ENCODE peak calls at places on chromosomes 2 and 18, in nine cellular contexts. H is body of pancreas, U is pancreas, R is SJSA1, B is lower lobe of right lung, Z is neural progenitor cell, N is IMR-90, W is thyroid gland, Q is brain microvascular endothelial cell. E is an unnamed sample.

GRCh38 chr2:52034706-52035105 is 1002.8 kb upstream of the NRXN1 start:
- DNase-seq in Q (no peak), Z (no peak), H (no peak), U (no peak), N (no peak), W (no peak), B (no peak), R (no peak), E (peak; percentile 11)

GRCh38 chr2:139123795-139124194 is 343.6 kb upstream of the NXPH2 start:
- DNase-seq in N (no peak), Z (no peak), H (no peak), R (no peak), Q (no peak), U (no peak), W (no peak), B (no peak), E (no peak)

GRCh38 chr2:72128843-72129227 is 18.8 kb downstream of the CYP26B1 start:
- DNase-seq in H (peak; percentile 1), U (no peak), R (no peak), N (no peak), Q (no peak), Z (no peak), W (no peak), B (no peak), E (peak; percentile 60)

GRCh38 chr2:110869472-110870446 is 137.4 kb downstream of the ACOXL start:
- DNase-seq in W (peak; percentile 36), U (peak; percentile 15), B (no peak), Z (no peak), Q (peak; percentile 4), N (peak; percentile 18), R (peak; percentile 5), H (no peak), E (no peak)

GRCh38 chr2:203623104-203623503 is 83.3 kb upstream of the CD28 start:
- DNase-seq in Q (peak; percentile 90), U (no peak), W (no peak), B (no peak), Z (peak; percentile 17), R (no peak), N (peak; percentile 98), H (no peak), E (no peak)

GRCh38 chr18:28045880-28046279 is 131.1 kb downstream of the CDH2 start:
- DNase-seq in U (no peak), W (no peak), N (peak; percentile 36), H (no peak), Z (no peak), Q (no peak), B (no peak), R (no peak), E (no peak)

GRCh38 chr2:148926291-148926961 is 51.4 kb downstream of the KIF5C start:
- DNase-seq in W (peak; percentile 56), U (peak; percentile 34), B (peak; percentile 58), R (peak; percentile 31), Z (peak; percentile 52), N (peak; percentile 12), Q (no peak), H (peak; percentile 31), E (peak; percentile 79)

GRCh38 chr2:168152902-168153301 is 94.5 kb downstream of the STK39 start:
- DNase-seq in U (no peak), W (no peak), N (peak; percentile 10), Q (no peak), Z (no peak), R (no peak), B (no peak), H (no peak), E (no peak)

GRCh38 chr2:157898591-157898996 is 22.5 kb upstream of the ACVR1 start:
- DNase-seq in B (no peak), H (peak; percentile 37), Q (peak; percentile 89), N (peak; percentile 95), W (no peak), U (peak; percentile 69), Z (no peak), R (peak; percentile 68), E (no peak)

GRCh38 chr2:158464426-158465281 is 7.9 kb downstream of the PKP4 start:
- DNase-seq in W (no peak), U (no peak), R (no peak), N (peak; percentile 16), Q (no peak), Z (peak; percentile 30), H (no peak), B (no peak), E (peak; percentile 23)

GRCh38 chr2:74497777-74498499 is 1.5 kb downstream of the LBX2 start:
- DNase-seq in R (no peak), U (no peak), N (no peak), W (peak; percentile 46), Q (no peak), Z (peak; percentile 57), B (peak; percentile 59), H (no peak), E (peak; percentile 84)

GRCh38 chr2:39981877-39982276 is 202.8 kb upstream of the THUMPD2 start:
- DNase-seq in W (no peak), N (no peak), Q (no peak), R (no peak), Z (no peak), B (no peak), H (no peak), U (no peak), E (no peak)

GRCh38 chr2:239440511-239440959 is 39.7 kb upstream of the HDAC4 start:
- DNase-seq in U (no peak), B (no peak), Q (no peak), W (no peak), N (no peak), R (no peak), Z (peak; percentile 94), H (no peak), E (peak; percentile 86)

GRCh38 chr2:38527338-38528007 is 75.3 kb downstream of the HNRNPLL start:
- DNase-seq in U (no peak), Q (no peak), H (no peak), N (no peak), Z (no peak), B (no peak), R (no peak), W (no peak), E (no peak)

GRCh38 chr18:2656237-2657042 is 914 bp downstream of the SMCHD1 start:
- DNase-seq in Z (peak; percentile 59), H (peak; percentile 56), B (peak; percentile 79), R (no peak), U (peak; percentile 58), W (peak; percentile 52), Q (no peak), N (peak; percentile 31), E (peak; percentile 71)

GRCh38 chr2:231663458-231664290 is 44.7 kb upstream of the PTMA start:
- DNase-seq in H (no peak), Q (no peak), W (no peak), B (no peak), U (peak; percentile 25), Z (peak; percentile 1), R (no peak), N (no peak), E (peak; percentile 58)

GRCh38 chr18:45617284-45617683 is 2.0 kb downstream of the SLC14A2 start:
- DNase-seq in Q (peak; percentile 72), H (peak; percentile 18), Z (no peak), W (peak; percentile 81), N (peak; percentile 81), B (peak; percentile 55), U (peak; percentile 18), R (peak; percentile 35), E (no peak)

GRCh38 chr18:21452808-21453511 is 147.5 kb downstream of the ESCO1 start:
- DNase-seq in W (no peak), R (no peak), U (no peak), B (no peak), Z (no peak), Q (no peak), N (no peak), H (no peak), E (no peak)

DNA sequence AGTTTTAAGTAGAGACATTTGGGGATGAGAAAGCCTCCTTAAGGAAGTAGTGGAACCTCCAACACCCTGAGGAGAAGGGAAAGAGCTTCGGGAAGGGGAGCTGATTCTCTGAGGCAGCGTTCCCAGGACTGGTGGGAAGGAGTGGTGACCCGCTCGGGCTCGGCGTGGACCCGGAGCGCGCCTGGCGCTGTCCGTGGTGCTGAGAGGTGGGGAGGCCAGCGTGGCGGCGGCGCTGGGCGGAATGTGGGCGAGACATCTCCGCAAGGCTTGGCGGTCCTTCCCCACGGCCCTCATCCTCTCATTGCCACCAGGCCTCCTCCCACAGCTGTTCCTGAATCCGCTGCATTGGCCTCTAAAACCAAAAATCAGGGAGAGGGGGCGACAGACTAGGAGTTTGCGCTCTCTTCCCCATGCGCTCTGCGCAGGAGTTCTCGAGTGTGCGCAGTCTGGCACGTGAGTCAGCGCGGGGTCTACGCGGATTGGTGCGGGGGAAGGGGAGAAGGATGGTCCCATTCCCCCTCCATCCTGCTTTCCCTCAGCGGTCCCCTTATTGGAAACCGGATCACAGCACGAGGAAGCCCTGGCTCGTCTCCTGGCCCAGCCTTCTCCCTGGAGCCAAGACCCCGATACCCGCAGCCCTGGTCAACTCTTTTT is 857 bp downstream of the RESP18 start:
- DNase-seq in H (peak; percentile 22), N (peak; percentile 21), Q (peak; percentile 18), B (no peak), W (peak; percentile 14), U (peak; percentile 19), R (no peak), Z (peak; percentile 84), E (peak; percentile 87)
- H3K27me3 ChIP-seq in H (no peaks in the 10 kb centered on the region), N (peaks cover 63% of the 10 kb centered on the region), Q (peaks cover 34% of the 10 kb centered on the region), B (peaks cover 54% of the 10 kb centered on the region), W (peaks cover 10% of the 10 kb centered on the region), U (no peaks in the 10 kb centered on the region), R (peaks cover 26% of the 10 kb centered on the region), Z (peaks cover 99% of the 10 kb centered on the region), E (peaks cover 53% of the 10 kb centered on the region)

GRCh38 chr2:235495373-235496238 is 1.8 kb downstream of the AGAP1 start:
- DNase-seq in H (peak; percentile 26), R (no peak), U (peak; percentile 26), N (no peak), Z (peak; percentile 51), Q (no peak), W (peak; percentile 41), B (no peak), E (no peak)
- H3K4me3 ChIP-seq in H (no peak overlapping the region), R (peak overlapping the region; percentile 98), U (peak overlapping the region; percentile 64), N (peak overlapping the region; percentile 99), Z (peak overlapping the region; percentile 92), Q (peak overlapping the region; percentile 61), W (peak overlapping the region; percentile 48), B (peak overlapping the region; percentile 70), E (peak overlapping the region; percentile 50)

DNA sequence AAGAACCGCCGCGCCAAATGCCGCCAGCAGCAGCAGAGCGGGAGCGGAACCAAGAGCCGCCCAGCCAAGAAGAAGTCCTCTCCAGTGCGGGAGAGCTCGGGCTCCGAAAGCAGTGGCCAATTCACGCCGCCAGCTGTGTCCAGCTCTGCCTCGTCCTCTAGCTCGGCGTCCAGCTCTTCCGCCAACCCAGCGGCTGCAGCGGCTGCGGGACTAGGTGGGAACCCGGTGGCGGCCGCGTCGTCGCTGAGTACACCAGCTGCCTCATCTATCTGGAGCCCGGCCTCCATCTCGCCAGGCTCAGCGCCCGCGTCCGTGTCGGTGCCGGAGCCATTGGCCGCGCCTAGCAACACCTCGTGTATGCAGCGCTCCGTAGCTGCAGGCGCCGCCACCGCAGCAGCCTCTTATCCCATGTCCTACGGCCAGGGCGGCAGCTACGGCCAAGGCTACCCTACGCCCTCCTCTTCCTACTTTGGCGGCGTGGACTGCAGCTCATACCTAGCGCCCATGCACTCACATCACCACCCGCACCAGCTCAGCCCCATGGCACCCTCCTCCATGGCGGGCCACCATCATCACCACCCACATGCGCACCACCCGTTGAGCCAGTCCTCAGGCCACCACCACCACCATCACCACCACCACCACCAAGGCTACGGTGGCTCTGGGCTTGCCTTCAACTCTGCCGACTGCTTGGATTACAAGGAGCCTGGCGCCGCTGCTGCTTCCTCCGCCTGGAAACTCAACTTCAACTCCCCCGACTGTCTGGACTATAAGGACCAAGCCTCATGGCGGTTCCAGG is 5.1 kb downstream of the OTX1 start:
- DNase-seq in R (no peak), W (no peak), Z (peak; percentile 67), U (no peak), B (no peak), N (no peak), Q (no peak), H (no peak), E (peak; percentile 69)
- H3K27me3 ChIP-seq in R (no peaks in the 10 kb centered on the region), W (peaks cover 72% of the 10 kb centered on the region), Z (peaks cover 90% of the 10 kb centered on the region), U (peaks cover 13% of the 10 kb centered on the region), B (peaks cover 100% of the 10 kb centered on the region), N (peaks cover 96% of the 10 kb centered on the region), Q (peaks cover 86% of the 10 kb centered on the region), H (no peaks in the 10 kb centered on the region), E (peaks cover 100% of the 10 kb centered on the region)

GRCh38 chr2:189782221-189782671 is 1.9 kb downstream of the ORMDL1 start:
- DNase-seq in R (no peak), Q (no peak), N (peak; percentile 29), Z (no peak), B (no peak), H (no peak), W (no peak), U (no peak), E (no peak)
- H3K4me3 ChIP-seq in R (no peak overlapping the region), Q (peak overlapping the region; percentile 15), N (no peak overlapping the region), Z (peak overlapping the region; percentile 72), B (no peak overlapping the region), H (no peak overlapping the region), W (no peak overlapping the region), U (peak overlapping the region; percentile 77), E (no peak overlapping the region)

E was measured in H7.